ENCODE peak calls at places on chromosome 10, in five cellular contexts. I is upper lobe of left lung, C is Panc1, T is sigmoid colon, U is suprapubic skin. H is an unnamed sample.

GRCh38 chr10:119201233-119201632 is 6.1 kb upstream of the GRK5 start:
- DNase-seq in I (no peak), C (no peak), T (peak; percentile 4), U (no peak), H (no peak)

GRCh38 chr10:62323751-62324150 is 50.4 kb upstream of the ZNF365 start:
- DNase-seq in I (no peak), C (no peak), T (no peak), U (no peak), H (no peak)

GRCh38 chr10:111511751-111512150 is 434.9 kb downstream of the ADRA2A start:
- DNase-seq in I (no peak), C (no peak), T (no peak), U (no peak), H (no peak)

GRCh38 chr10:4095171-4095570 is 310.2 kb upstream of the KLF6 start:
- DNase-seq in I (no peak), C (no peak), T (no peak), U (no peak), H (no peak)

GRCh38 chr10:17171131-17171530 is 30.3 kb downstream of the TRDMT1 start:
- DNase-seq in I (no peak), C (no peak), T (no peak), U (no peak), H (no peak)

GRCh38 chr10:82880776-82881175 is 1005.8 kb downstream of the NRG3 start:
- DNase-seq in I (no peak), C (no peak), T (no peak), U (no peak), H (no peak)

GRCh38 chr10:107544706-107545520 is 380.4 kb upstream of the SORCS1 start:
- DNase-seq in I (no peak), C (no peak), T (no peak), U (no peak), H (no peak)

GRCh38 chr10:119680668-119681070 is 29.5 kb downstream of the BAG3 start:
- DNase-seq in I (no peak), C (no peak), T (no peak), U (no peak), H (no peak)

GRCh38 chr10:45379891-45380540 is 6.0 kb downstream of the ALOX5 start:
- DNase-seq in I (peak; percentile 83), C (no peak), T (peak; percentile 81), U (peak; percentile 68), H (no peak)

GRCh38 chr10:113438660-113439059 is 114.2 kb upstream of the HABP2 start:
- DNase-seq in I (no peak), C (no peak), T (no peak), U (no peak), H (no peak)

GRCh38 chr10:76408646-76409045 is 977.2 kb downstream of the LRMDA start:
- DNase-seq in I (no peak), C (no peak), T (no peak), U (no peak), H (no peak)

GRCh38 chr10:25102423-25102822 is 72.4 kb upstream of the GPR158 start:
- DNase-seq in I (no peak), C (no peak), T (no peak), U (no peak), H (no peak)

GRCh38 chr10:339038-339391 is 203.8 kb downstream of the ZMYND11 start:
- DNase-seq in I (no peak), C (no peak), T (no peak), U (no peak), H (no peak)
- TF ChIP-seq POLR2AphosphoS5 in I (no peak), C (no peak), T (no peak), U (no peak), H (no peak)

GRCh38 chr10:124727389-124727960 is 16.7 kb downstream of the FAM53B start:
- DNase-seq in I (no peak), C (no peak), T (no peak), U (peak; percentile 25), H (no peak)
- TF ChIP-seq POLR2AphosphoS5 in I (no peak), C (no peak), T (no peak), U (no peak), H (no peak)

DNA sequence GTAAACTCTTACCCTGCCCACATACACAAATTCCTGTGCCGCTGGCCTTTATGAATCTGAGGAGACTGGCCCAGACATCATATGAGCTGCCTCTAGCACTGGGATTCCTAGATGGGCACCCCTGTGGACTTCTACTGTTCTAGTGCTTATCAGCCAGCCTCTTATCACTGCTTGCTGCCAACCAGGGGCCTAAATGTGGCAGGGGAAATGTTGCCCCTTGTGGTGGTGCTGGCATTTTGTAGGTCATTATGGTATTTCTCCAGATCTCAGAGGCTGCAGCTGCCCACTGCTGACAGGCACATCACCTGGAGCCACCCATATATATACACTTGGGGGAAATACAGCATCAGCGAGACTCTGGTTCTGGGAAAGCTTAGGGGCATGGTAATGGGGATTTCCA is 5.4 kb downstream of the SFR1 start:
- DNase-seq in I (no peak), C (no peak), T (no peak), U (no peak), H (no peak)
- TF ChIP-seq POLR2AphosphoS5 in I (no peak), C (no peak), T (no peak), U (no peak), H (no peak)

DNA sequence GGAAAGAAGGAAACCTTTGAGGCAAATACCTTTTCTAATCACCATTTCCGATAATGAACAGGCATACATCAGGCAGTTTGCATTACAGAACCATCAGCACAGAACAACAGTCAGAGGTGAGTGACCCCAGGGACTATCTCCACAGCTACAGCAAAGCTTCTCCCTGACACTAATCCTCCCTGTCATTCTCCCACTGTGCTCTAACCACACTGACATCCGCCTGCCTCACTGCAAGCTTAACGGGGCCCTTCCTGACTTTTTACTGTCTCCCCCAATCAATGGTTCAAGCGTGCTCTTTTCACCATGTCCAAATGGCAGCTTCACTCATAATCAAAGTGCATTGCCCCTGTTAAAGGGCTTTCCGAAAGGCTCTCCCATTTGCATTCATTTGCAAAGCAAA is 196.4 kb downstream of the DNAJC1 start:
- DNase-seq in I (no peak), C (no peak), T (no peak), U (no peak), H (no peak)
- TF ChIP-seq POLR2AphosphoS5 in I (no peak), C (no peak), T (no peak), U (no peak), H (no peak)

GRCh38 chr10:33237736-33238624 is 96.5 kb downstream of the NRP1 start:
- DNase-seq in I (no peak), C (peak; percentile 91), T (no peak), U (no peak), H (peak; percentile 75)
- TF ChIP-seq POLR2AphosphoS5 in I (no peak), C (no peak), T (no peak), U (no peak), H (no peak)

GRCh38 chr10:71236286-71236685 is 23.9 kb downstream of the UNC5B start:
- DNase-seq in I (no peak), C (no peak), T (no peak), U (no peak), H (no peak)

GRCh38 chr10:71236822-71237682 is 24.7 kb downstream of the UNC5B start:
- DNase-seq in I (no peak), C (no peak), T (no peak), U (no peak), H (no peak)

GRCh38 chr10:71238626-71239025 is 26.3 kb downstream of the UNC5B start:
- DNase-seq in I (no peak), C (no peak), T (no peak), U (no peak), H (no peak)

GRCh38 chr10:71239131-71239915 is 27.0 kb downstream of the UNC5B start:
- DNase-seq in I (no peak), C (no peak), T (no peak), U (no peak), H (no peak)

DNA sequence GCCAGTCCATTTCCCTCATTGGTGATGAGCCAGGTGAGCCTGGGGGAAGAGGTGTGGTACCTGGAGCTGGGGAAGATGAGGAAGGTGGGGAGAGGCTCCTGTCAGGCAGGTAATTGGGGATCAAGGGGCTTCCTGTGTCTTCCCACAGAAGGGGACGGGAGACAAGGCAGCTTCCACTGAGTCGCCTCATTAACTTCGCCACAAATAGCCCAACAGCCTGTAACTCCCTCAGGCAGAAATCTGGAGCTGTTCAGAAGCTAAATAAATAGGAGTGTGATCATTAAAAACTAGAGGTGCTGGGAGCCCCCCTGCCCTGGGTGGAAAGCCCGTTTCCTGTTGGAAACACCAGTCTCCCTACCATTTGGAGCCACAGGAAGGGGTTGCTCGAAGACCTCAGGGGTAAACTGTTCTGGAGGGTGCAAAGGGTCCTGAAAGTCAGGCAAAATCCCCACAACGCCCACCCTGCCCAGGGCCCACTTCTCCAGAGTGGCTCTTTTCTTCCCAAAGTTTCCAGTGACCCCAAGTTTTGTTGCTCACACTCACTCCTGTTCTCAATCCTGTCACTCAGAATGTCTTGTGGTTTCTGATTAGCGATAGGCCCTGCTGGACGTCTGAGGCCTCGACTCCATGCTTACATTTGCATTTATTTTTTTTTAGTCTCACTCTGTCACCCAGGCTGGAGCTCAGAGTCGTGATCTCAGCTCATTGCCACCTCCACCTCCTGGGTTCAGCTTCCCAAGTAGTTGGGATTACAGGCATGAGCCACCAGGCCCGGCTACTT is 25.7 kb downstream of the UNC5B start:
- DNase-seq in I (no peak), C (no peak), T (no peak), U (no peak), H (no peak)
- TF ChIP-seq POLR2AphosphoS5 in I (no peak), C (no peak), T (no peak), U (no peak), H (no peak)

GRCh38 chr10:12684784-12685183 is 316.7 kb downstream of the CCDC3 start:
- DNase-seq in I (no peak), C (no peak), T (no peak), U (no peak), H (no peak)

GRCh38 chr10:12690525-12691139 is 310.9 kb downstream of the CCDC3 start:
- DNase-seq in I (no peak), C (no peak), T (peak; percentile 71), U (no peak), H (no peak)

GRCh38 chr10:12685261-12685861 is 316.2 kb downstream of the CCDC3 start:
- DNase-seq in I (no peak), C (no peak), T (no peak), U (no peak), H (no peak)

GRCh38 chr10:12687996-12688395 is 313.5 kb downstream of the CCDC3 start:
- DNase-seq in I (no peak), C (no peak), T (no peak), U (no peak), H (no peak)

DNA sequence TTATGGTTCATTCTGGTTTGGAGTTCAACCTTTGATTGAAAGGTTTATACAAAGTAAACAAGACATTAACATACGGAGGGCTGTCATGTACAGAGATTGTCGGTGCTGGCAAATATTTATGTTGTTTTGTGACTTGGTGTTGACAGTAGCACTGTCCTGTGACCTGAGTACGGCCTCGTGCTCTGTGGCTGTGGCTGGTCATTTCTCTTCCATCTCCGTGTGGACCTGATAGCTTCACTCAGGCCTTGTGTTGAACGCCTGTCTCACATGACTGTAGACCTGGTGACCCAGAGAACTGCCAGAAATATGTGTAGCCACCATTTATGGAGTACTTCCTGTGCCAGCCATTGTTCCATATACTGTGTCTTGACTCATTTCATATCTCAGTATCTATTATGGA is 311.6 kb downstream of the CCDC3 start:
- DNase-seq in I (no peak), C (no peak), T (peak; percentile 68), U (no peak), H (no peak)
- TF ChIP-seq POLR2AphosphoS5 in I (no peak), C (no peak), T (no peak), U (no peak), H (no peak)

GRCh38 chr10:60944159-60944909 is at the start of gene RHOBTB1:
- DNase-seq in I (peak; percentile 80), C (no peak), T (peak; percentile 91), U (peak; percentile 84), H (peak; percentile 34)
- TF ChIP-seq POLR2AphosphoS5 in I (peak; percentile 80), C (no peak), T (peak; percentile 74), U (no peak), H (no peak)

H was measured in HepG2.